ENCODE peak calls at places on chromosomes 3 and 15, in five cellular contexts. Q is lung, O is upper lobe of right lung, X is foreskin fibroblast, H is AG04450. S is an unnamed sample.

GRCh38 chr15:27820232-27820631 is 278.9 kb downstream of the OCA2 start:
- DNase-seq in O (no peak), H (no peak), Q (no peak), X (no peak), S (peak; percentile 37)

GRCh38 chr3:56782900-56783299 is 18.8 kb downstream of the ARHGEF3 start:
- DNase-seq in Q (no peak), H (no peak), X (no peak), O (no peak), S (no peak)

GRCh38 chr3:177973241-177973840 is 562.9 kb upstream of the KCNMB2 start:
- DNase-seq in O (no peak), Q (no peak), X (no peak), H (no peak), S (peak; percentile 43)

GRCh38 chr3:126390201-126390600 is 4.5 kb upstream of the CFAP100 start:
- DNase-seq in H (no peak), Q (no peak), X (no peak), O (no peak), S (no peak)

GRCh38 chr15:74863239-74864056 is 9.7 kb downstream of the SCAMP2 start:
- DNase-seq in X (no peak), H (no peak), Q (no peak), O (no peak), S (peak; percentile 33)

GRCh38 chr3:42688487-42689420 is 3.4 kb downstream of the KLHL40 start:
- DNase-seq in O (peak; percentile 35), H (no peak), Q (no peak), X (no peak), S (no peak)

GRCh38 chr3:187719628-187720336 is 17.4 kb upstream of the RTP2 start:
- DNase-seq in H (no peak), X (no peak), O (no peak), Q (no peak), S (no peak)

GRCh38 chr3:157786618-157787017 is 283.4 kb upstream of the VEPH1 start:
- DNase-seq in H (no peak), Q (no peak), X (peak; percentile 29), O (no peak), S (peak; percentile 62)

GRCh38 chr3:138673641-138674040 is 65.1 kb downstream of the FAIM start:
- DNase-seq in Q (no peak), X (no peak), O (no peak), H (no peak), S (peak; percentile 69)

GRCh38 chr3:150351398-150351797 is 56.7 kb upstream of the TSC22D2 start:
- DNase-seq in H (no peak), X (no peak), O (no peak), Q (no peak), S (no peak)

GRCh38 chr3:43259626-43260025 is 26.7 kb upstream of the SNRK start:
- DNase-seq in H (no peak), X (no peak), O (no peak), Q (no peak), S (no peak)

GRCh38 chr15:85533949-85534543 is 153.6 kb downstream of the AKAP13 start:
- DNase-seq in X (no peak), H (no peak), O (no peak), Q (no peak), S (no peak)

GRCh38 chr3:66407281-66408218 is 93.3 kb downstream of the LRIG1 start:
- DNase-seq in H (no peak), O (peak; percentile 83), Q (peak; percentile 65), X (no peak), S (peak; percentile 67)

GRCh38 chr3:123723527-123724168 is 138.8 kb upstream of the HACD2 start:
- DNase-seq in H (peak; percentile 63), Q (peak; percentile 72), X (peak; percentile 59), O (no peak), S (peak; percentile 86)

GRCh38 chr3:42827023-42827422 is 17.8 kb downstream of the ACKR2 start:
- DNase-seq in O (no peak), Q (no peak), X (no peak), H (no peak), S (no peak)

GRCh38 chr3:120147072-120147871 is 53.0 kb upstream of the GSK3B start:
- DNase-seq in H (no peak), X (no peak), Q (no peak), O (no peak), S (no peak)

GRCh38 chr15:78133801-78134200 is 2.6 kb upstream of the CIB2 start:
- DNase-seq in Q (no peak), O (no peak), X (no peak), H (no peak), S (no peak)

GRCh38 chr15:32701863-32702262 is 15.9 kb upstream of the GREM1 start:
- DNase-seq in H (no peak), X (no peak), O (no peak), Q (no peak), S (peak; percentile 71)

GRCh38 chr3:44365952-44366351 is 27.4 kb downstream of the TCAIM start:
- DNase-seq in O (no peak), X (no peak), Q (no peak), H (no peak), S (no peak)

GRCh38 chr15:67542462-67543347 is at the start of gene MAP2K5:
- DNase-seq in Q (peak; percentile 87), H (no peak), X (peak; percentile 73), O (peak; percentile 94), S (peak; percentile 62)

DNA sequence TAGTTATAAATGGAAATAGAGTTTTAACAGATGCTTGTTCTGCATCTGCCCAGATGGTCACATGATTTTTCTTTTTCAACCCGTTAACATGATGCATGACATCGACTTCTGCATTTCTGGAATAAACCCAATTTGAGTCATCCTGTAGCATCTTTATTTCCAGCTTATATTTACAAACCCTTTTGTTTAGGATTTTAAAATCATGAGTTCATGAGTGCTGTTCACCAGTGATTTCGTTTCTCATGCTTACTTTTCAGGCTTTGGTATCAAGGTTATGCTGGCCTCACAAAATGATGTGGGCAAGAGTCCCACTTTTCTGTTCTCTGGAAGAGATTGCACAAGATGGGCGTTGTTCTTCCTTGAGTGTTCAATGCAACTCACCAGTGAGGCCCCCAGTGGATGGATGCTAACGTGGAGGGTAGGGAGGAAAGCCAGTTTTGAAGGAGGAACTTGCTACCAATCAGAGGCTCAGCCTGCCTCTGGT is 5.2 kb downstream of the HRH1 start:
- DNase-seq in Q (peak; percentile 51), X (peak; percentile 83), H (peak; percentile 97), O (no peak), S (peak; percentile 97)
- H3K4me3 ChIP-seq in Q (no peak overlapping the region), X (no peak overlapping the region), H (no peak overlapping the region), O (no peak overlapping the region), S (no peak overlapping the region)

GRCh38 chr15:89528757-89529352 is 32.5 kb upstream of the RHCG start:
- DNase-seq in Q (no peak), X (no peak), O (no peak), H (no peak), S (no peak)

GRCh38 chr15:89539027-89539426 is 36.2 kb upstream of the TICRR start:
- DNase-seq in O (no peak), X (no peak), H (no peak), Q (no peak), S (no peak)

GRCh38 chr15:89531796-89532537 is 35.6 kb upstream of the RHCG start:
- DNase-seq in X (peak; percentile 38), Q (no peak), O (no peak), H (no peak), S (peak; percentile 11)

DNA sequence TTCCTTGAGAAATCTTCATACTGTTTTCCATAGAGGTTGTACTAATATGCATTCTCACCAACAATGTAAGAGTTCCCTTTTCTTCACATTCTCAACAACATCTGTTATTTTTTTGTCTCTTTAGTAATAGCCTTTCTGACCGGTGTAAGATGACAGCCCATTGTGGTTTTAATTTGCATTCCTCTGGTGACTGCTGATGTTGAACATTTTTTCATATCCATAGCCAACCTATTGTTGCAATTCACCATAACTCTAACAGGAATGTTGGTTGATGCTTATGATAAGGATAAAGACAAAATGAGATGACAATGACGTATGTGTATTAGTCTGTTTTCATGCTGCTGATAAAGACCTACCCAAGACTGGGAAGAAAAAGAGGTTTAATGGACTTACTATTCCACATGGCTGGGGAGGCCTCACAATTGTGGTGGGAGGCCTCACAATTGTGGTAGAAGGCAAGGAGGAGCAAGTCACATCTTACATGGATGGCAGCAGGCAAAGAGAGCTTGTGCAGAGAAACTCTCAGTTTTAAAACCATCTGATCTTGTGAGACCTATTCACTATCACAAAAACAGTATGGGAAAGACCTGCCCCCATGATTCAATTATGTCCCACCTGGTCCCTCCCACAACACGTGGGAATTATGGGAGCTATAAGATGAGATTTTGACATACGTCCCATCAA is 37.6 kb upstream of the RHCG start:
- DNase-seq in X (no peak), O (no peak), Q (no peak), H (no peak), S (peak; percentile 26)
- TF ChIP-seq CTCF in X (no peak), O (no peak), Q (no peak), H (no peak), S (no peak)

DNA sequence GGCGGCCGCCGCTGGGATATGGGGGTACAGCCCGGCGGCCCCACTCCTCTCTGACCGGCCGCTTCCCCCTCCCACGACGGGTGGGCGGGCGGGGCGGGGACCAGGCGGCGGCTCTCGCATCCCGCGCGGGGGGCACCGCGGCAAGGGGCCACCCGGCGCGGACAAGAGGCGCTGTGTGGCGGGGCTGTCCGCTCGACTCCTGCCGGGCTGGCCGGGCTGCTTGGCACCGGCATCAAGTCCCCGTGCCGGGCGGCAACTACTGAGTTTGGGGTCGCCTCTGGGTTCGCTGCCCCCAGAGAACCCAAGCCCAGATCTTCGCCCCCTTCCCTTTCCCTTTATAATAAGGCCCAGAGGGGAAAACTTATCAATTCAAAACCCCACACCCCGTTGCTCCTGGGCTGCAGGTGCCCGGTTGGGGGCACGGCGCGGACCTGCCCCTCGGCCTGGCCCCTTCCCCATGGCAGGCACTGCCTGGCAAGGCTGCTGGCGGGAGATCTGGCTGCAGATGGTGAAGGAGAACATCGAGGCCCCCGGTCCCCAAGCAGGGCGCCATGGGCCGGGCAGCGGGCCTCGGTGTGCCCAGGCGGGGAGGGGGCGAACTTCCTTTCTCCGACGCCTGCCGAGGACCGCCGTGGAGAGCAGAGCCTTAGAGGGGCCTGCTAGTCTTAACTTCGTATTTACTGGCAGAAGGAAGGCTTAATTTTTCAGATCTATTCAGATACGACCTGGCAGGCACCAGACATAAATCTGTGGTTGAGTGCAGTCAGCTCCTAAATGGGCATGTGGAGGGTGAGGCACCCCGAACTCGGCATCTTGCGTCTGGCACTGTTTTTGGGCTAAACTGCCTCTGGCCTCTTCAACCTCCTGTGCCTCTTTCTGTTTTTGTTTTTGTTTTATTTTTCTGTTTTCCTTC is 913 bp downstream of the APBA2 start:
- DNase-seq in Q (no peak), H (no peak), X (no peak), O (no peak), S (no peak)
- H3K4me3 ChIP-seq in Q (peak overlapping the region; percentile 32), H (peak overlapping the region; percentile 68), X (peak overlapping the region; percentile 52), O (peak overlapping the region; percentile 45), S (peak overlapping the region; percentile 34)

DNA sequence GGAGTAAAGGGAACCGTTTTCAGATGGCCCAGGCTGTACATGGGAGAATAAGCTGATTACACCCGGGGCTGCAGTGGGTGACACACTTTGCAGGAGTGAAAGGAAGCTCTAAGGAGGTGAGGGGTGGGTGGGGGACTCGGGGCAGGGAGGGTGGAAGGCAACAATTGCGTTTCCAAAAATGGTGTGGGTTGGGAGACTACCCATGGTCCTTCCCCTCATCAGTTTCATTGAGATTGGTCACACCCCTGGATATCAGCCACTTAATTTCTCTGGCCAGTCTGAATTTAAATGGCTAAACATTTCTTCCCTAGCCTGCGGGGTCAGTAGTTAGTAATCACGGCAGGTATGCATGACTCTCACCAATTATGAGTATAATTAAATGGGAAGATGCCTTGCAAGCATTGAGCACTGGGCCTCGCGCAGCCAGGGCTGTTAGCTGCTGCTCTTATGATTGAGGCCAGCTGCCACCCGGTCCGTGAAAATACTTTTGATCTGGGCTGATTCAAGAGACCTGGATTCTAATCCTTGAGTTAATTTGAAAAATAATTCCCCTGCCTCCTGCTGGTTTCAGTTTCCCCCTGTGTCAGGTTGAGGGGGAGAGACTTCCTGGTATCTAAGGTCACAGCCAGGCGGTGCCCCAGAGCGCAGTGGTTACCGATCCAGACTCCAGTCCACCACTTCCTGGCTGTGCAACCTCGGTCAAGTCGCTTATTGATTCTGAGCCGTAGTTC is 23.3 kb downstream of the SLC6A6 start:
- DNase-seq in X (no peak), H (no peak), Q (no peak), O (peak; percentile 80), S (no peak)
- TF ChIP-seq CTCF in X (no peak), H (peak; percentile 2), Q (no peak), O (peak; percentile 14), S (no peak)

GRCh38 chr3:14082108-14082657 is 42.5 kb downstream of the CHCHD4 start:
- DNase-seq in Q (no peak), O (no peak), X (no peak), H (no peak), S (no peak)
- H3K4me3 ChIP-seq in Q (no peak overlapping the region), O (no peak overlapping the region), X (no peak overlapping the region), H (no peak overlapping the region), S (no peak overlapping the region)